ENCODE peak calls at places on chromosome 13, in ten cellular contexts. T, E, Y, X, Z, C, B, L, F and A are unnamed samples.

GRCh38 chr13:74571811-74572210 is 437.6 kb upstream of the KLF12 start:
- DNase-seq in T (no peak), E (no peak), Y (no peak), X (no peak), Z (no peak), C (no peak), B (no peak), L (no peak), F (no peak), A (no peak)

GRCh38 chr13:98739023-98739422 is 13.4 kb downstream of the SLC15A1 start:
- DNase-seq in T (no peak), E (no peak), Y (no peak), X (no peak), Z (no peak), C (no peak), B (no peak), L (no peak), F (no peak), A (no peak)

GRCh38 chr13:33493672-33494365 is 208.3 kb upstream of the STARD13 start:
- DNase-seq in T (no peak), E (no peak), Y (no peak), X (no peak), Z (no peak), C (no peak), B (no peak), L (no peak), F (no peak), A (no peak)

GRCh38 chr13:94119360-94119936 is 360.0 kb downstream of the DCT start:
- DNase-seq in T (no peak), E (no peak), Y (no peak), X (no peak), Z (no peak), C (no peak), B (no peak), L (no peak), F (no peak), A (no peak)

GRCh38 chr13:43688230-43688907 is 98.4 kb downstream of the ENOX1 start:
- DNase-seq in T (no peak), E (no peak), Y (no peak), X (no peak), Z (no peak), C (no peak), B (no peak), L (no peak), F (no peak), A (no peak)

GRCh38 chr13:114015608-114016295 is 41.9 kb upstream of the C13orf46 start:
- DNase-seq in T (no peak), E (no peak), Y (no peak), X (no peak), Z (no peak), C (no peak), B (no peak), L (no peak), F (peak; percentile 96), A (no peak)

GRCh38 chr13:112346899-112347229 is 29.3 kb upstream of the SPACA7 start:
- DNase-seq in T (no peak), E (no peak), Y (no peak), X (no peak), Z (peak; percentile 6), C (no peak), B (no peak), L (no peak), F (no peak), A (peak; percentile 35)

GRCh38 chr13:24615114-24615513 is 65.1 kb upstream of the ATP12A start:
- DNase-seq in T (no peak), E (no peak), Y (no peak), X (no peak), Z (no peak), C (no peak), B (no peak), L (no peak), F (no peak), A (no peak)

GRCh38 chr13:41456768-41457588 is at the start of gene RGCC:
- DNase-seq in T (peak; percentile 90), E (peak; percentile 70), Y (no peak), X (peak; percentile 40), Z (peak; percentile 76), C (peak; percentile 73), B (peak; percentile 92), L (peak; percentile 79), F (peak; percentile 56), A (peak; percentile 12)

GRCh38 chr13:36190771-36191170 is 23.6 kb downstream of the SOHLH2 start:
- DNase-seq in T (no peak), E (no peak), Y (no peak), X (no peak), Z (no peak), C (no peak), B (no peak), L (no peak), F (peak; percentile 21), A (no peak)